ENCODE peak calls at places on chromosomes 11 and 22, in ten cellular contexts. One of them, this sample, is unnamed.

GRCh38 chr11:69670158-69670845 is 4.9 kb downstream of the LTO1 start:
- DNase-seq in astrocyte of the spinal cord: peak
- DNase-seq in AG09309: peak
- DNase-seq in OCI-LY7: peak
- DNase-seq in fibroblast of lung: peak
- DNase-seq in AG04450: peak
- DNase-seq in ovary: peak
- DNase-seq in neural progenitor cell: peak
- DNase-seq in brain microvascular endothelial cell: peak
- DNase-seq in heart left ventricle: peak
- DNase-seq in this sample: peak

GRCh38 chr11:104619751-104620150 is 278.5 kb downstream of the CASP12 start:
- DNase-seq in astrocyte of the spinal cord: no peak
- DNase-seq in AG09309: no peak
- DNase-seq in OCI-LY7: no peak
- DNase-seq in fibroblast of lung: no peak
- DNase-seq in AG04450: no peak
- DNase-seq in ovary: no peak
- DNase-seq in neural progenitor cell: no peak
- DNase-seq in brain microvascular endothelial cell: no peak
- DNase-seq in heart left ventricle: no peak
- DNase-seq in this sample: no peak

GRCh38 chr11:61895046-61895717 is 3.8 kb upstream of the FADS3 start:
- DNase-seq in astrocyte of the spinal cord: no peak
- DNase-seq in AG09309: no peak
- DNase-seq in OCI-LY7: no peak
- DNase-seq in fibroblast of lung: no peak
- DNase-seq in AG04450: no peak
- DNase-seq in ovary: no peak
- DNase-seq in neural progenitor cell: no peak
- DNase-seq in brain microvascular endothelial cell: no peak
- DNase-seq in heart left ventricle: no peak
- DNase-seq in this sample: peak

GRCh38 chr22:35539910-35540599 is 576 bp upstream of the RASD2 start:
- DNase-seq in astrocyte of the spinal cord: no peak
- DNase-seq in AG09309: no peak
- DNase-seq in OCI-LY7: peak
- DNase-seq in fibroblast of lung: peak
- DNase-seq in AG04450: no peak
- DNase-seq in ovary: peak
- DNase-seq in neural progenitor cell: peak
- DNase-seq in brain microvascular endothelial cell: no peak
- DNase-seq in heart left ventricle: peak
- DNase-seq in this sample: peak

GRCh38 chr22:22230438-22230837 is 14.1 kb upstream of the VPREB1 start:
- DNase-seq in astrocyte of the spinal cord: no peak
- DNase-seq in AG09309: no peak
- DNase-seq in OCI-LY7: no peak
- DNase-seq in fibroblast of lung: no peak
- DNase-seq in AG04450: no peak
- DNase-seq in ovary: no peak
- DNase-seq in neural progenitor cell: no peak
- DNase-seq in brain microvascular endothelial cell: no peak
- DNase-seq in heart left ventricle: no peak
- DNase-seq in this sample: no peak

GRCh38 chr22:37951305-37951704 is 2.1 kb downstream of the C22orf23 start:
- DNase-seq in astrocyte of the spinal cord: no peak
- DNase-seq in AG09309: no peak
- DNase-seq in OCI-LY7: no peak
- DNase-seq in fibroblast of lung: no peak
- DNase-seq in AG04450: no peak
- DNase-seq in ovary: no peak
- DNase-seq in neural progenitor cell: peak
- DNase-seq in brain microvascular endothelial cell: no peak
- DNase-seq in heart left ventricle: no peak
- DNase-seq in this sample: no peak

GRCh38 chr11:12056112-12056511 is 47.7 kb upstream of the DKK3 start:
- DNase-seq in astrocyte of the spinal cord: no peak
- DNase-seq in AG09309: no peak
- DNase-seq in OCI-LY7: no peak
- DNase-seq in fibroblast of lung: no peak
- DNase-seq in AG04450: no peak
- DNase-seq in ovary: no peak
- DNase-seq in neural progenitor cell: no peak
- DNase-seq in brain microvascular endothelial cell: no peak
- DNase-seq in heart left ventricle: no peak
- DNase-seq in this sample: no peak

GRCh38 chr22:44088976-44089570 is 65.0 kb downstream of the PARVB start:
- DNase-seq in astrocyte of the spinal cord: peak
- DNase-seq in AG09309: peak
- DNase-seq in OCI-LY7: no peak
- DNase-seq in fibroblast of lung: peak
- DNase-seq in AG04450: no peak
- DNase-seq in ovary: no peak
- DNase-seq in neural progenitor cell: no peak
- DNase-seq in brain microvascular endothelial cell: peak
- DNase-seq in heart left ventricle: peak
- DNase-seq in this sample: no peak

GRCh38 chr22:49963647-49964026 is 3.1 kb downstream of the PIM3 start:
- DNase-seq in astrocyte of the spinal cord: no peak
- DNase-seq in AG09309: no peak
- DNase-seq in OCI-LY7: no peak
- DNase-seq in fibroblast of lung: no peak
- DNase-seq in AG04450: no peak
- DNase-seq in ovary: peak
- DNase-seq in neural progenitor cell: no peak
- DNase-seq in brain microvascular endothelial cell: no peak
- DNase-seq in heart left ventricle: peak
- DNase-seq in this sample: no peak

GRCh38 chr22:46879083-46879482 is 116.6 kb downstream of the TBC1D22A start:
- DNase-seq in astrocyte of the spinal cord: no peak
- DNase-seq in AG09309: no peak
- DNase-seq in OCI-LY7: no peak
- DNase-seq in fibroblast of lung: no peak
- DNase-seq in AG04450: no peak
- DNase-seq in ovary: no peak
- DNase-seq in neural progenitor cell: no peak
- DNase-seq in brain microvascular endothelial cell: no peak
- DNase-seq in heart left ventricle: no peak
- DNase-seq in this sample: no peak

GRCh38 chr11:79353706-79354105 is 87.1 kb downstream of the TENM4 start:
- DNase-seq in astrocyte of the spinal cord: no peak
- DNase-seq in AG09309: no peak
- DNase-seq in OCI-LY7: no peak
- DNase-seq in fibroblast of lung: peak
- DNase-seq in AG04450: no peak
- DNase-seq in ovary: no peak
- DNase-seq in neural progenitor cell: no peak
- DNase-seq in brain microvascular endothelial cell: no peak
- DNase-seq in heart left ventricle: no peak
- DNase-seq in this sample: no peak

DNA sequence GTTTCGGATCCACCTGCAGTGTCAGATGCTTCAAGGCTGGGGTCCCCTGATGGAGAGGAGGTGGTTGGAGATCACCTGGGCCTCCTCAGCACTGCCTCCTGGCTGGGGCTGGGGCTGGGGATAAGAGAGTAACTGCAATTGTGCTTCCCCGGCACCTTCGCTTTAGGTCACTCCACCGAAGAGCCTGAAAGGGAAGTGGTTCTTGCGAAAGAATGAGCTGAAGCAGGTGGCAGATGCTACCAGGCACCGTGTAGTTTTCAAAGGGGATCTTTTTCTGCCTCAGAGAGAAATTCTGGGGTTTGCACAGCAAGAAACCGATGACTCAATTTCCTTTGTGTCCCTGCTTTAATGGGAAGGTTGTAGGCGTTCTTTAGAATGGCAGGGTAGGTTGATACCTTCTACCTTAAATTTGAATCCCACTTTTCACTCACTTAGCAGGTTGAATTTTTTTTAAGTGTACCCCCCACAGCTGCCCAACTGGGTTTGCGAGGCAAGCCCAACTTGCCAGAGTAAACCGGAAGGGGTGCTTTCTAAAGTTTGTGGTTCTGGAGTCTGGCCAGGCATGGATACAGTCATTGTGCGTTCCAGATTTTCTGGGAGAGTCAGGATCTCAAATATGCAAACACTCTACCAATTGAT is 5.3 kb downstream of the CD44 start:
- DNase-seq in astrocyte of the spinal cord: peak
- DNase-seq in AG09309: peak
- DNase-seq in OCI-LY7: peak
- DNase-seq in fibroblast of lung: peak
- DNase-seq in AG04450: peak
- DNase-seq in ovary: no peak
- DNase-seq in neural progenitor cell: no peak
- DNase-seq in brain microvascular endothelial cell: peak
- DNase-seq in heart left ventricle: no peak
- DNase-seq in this sample: peak
- TF ChIP-seq CTCF in astrocyte of the spinal cord: no peak
- TF ChIP-seq CTCF in AG09309: no peak
- TF ChIP-seq CTCF in OCI-LY7: no peak
- TF ChIP-seq CTCF in fibroblast of lung: no peak
- TF ChIP-seq CTCF in AG04450: no peak
- TF ChIP-seq CTCF in ovary: no peak
- TF ChIP-seq CTCF in neural progenitor cell: no peak
- TF ChIP-seq CTCF in brain microvascular endothelial cell: no peak
- TF ChIP-seq CTCF in heart left ventricle: no peak
- TF ChIP-seq CTCF in this sample: no peak

GRCh38 chr11:76637491-76638266 is 32.9 kb downstream of the LRRC32 start:
- DNase-seq in astrocyte of the spinal cord: no peak
- DNase-seq in AG09309: no peak
- DNase-seq in OCI-LY7: peak
- DNase-seq in fibroblast of lung: no peak
- DNase-seq in AG04450: no peak
- DNase-seq in ovary: peak
- DNase-seq in neural progenitor cell: no peak
- DNase-seq in brain microvascular endothelial cell: no peak
- DNase-seq in heart left ventricle: peak
- DNase-seq in this sample: peak
- H3K4me3 ChIP-seq in astrocyte of the spinal cord: no peak
- H3K4me3 ChIP-seq in AG09309: no peak
- H3K4me3 ChIP-seq in OCI-LY7: peak
- H3K4me3 ChIP-seq in fibroblast of lung: no peak
- H3K4me3 ChIP-seq in AG04450: no peak
- H3K4me3 ChIP-seq in ovary: no peak
- H3K4me3 ChIP-seq in neural progenitor cell: no peak
- H3K4me3 ChIP-seq in brain microvascular endothelial cell: no peak
- H3K4me3 ChIP-seq in heart left ventricle: no peak
- H3K4me3 ChIP-seq in this sample: no peak

DNA sequence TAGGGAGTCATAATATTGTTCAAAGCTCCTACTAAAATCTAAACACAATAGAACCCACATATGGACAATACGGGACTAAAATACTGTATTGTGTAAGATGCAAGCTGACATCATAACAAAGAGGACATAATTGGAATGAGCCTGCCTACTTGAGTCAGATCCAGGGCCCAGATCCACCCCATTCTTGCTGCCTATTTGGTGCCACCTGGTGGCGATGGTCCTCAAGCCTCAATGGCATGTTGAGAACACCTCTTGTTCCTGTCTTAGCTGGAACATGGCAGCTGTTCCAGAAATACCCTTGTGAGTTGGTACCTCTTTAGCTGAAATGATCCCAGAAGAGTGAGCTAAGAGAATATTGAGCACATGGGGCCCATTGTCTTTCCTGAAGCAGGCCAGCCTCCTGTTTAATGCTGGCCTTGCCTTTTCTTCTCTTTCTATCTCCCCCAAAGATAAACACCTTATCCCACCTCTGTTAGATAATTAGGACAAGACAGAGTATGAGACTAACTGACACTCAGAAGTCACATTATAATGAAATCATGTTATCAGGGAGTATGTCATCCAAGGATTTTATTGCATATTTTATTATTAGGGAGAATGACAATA is 680.9 kb upstream of the ANO5 start:
- DNase-seq in astrocyte of the spinal cord: peak
- DNase-seq in AG09309: no peak
- DNase-seq in OCI-LY7: peak
- DNase-seq in fibroblast of lung: peak
- DNase-seq in AG04450: no peak
- DNase-seq in ovary: no peak
- DNase-seq in neural progenitor cell: peak
- DNase-seq in brain microvascular endothelial cell: peak
- DNase-seq in heart left ventricle: no peak
- DNase-seq in this sample: peak
- TF ChIP-seq CTCF in astrocyte of the spinal cord: peak
- TF ChIP-seq CTCF in AG09309: no peak
- TF ChIP-seq CTCF in OCI-LY7: peak
- TF ChIP-seq CTCF in fibroblast of lung: peak
- TF ChIP-seq CTCF in AG04450: no peak
- TF ChIP-seq CTCF in ovary: no peak
- TF ChIP-seq CTCF in neural progenitor cell: peak
- TF ChIP-seq CTCF in brain microvascular endothelial cell: peak
- TF ChIP-seq CTCF in heart left ventricle: peak
- TF ChIP-seq CTCF in this sample: no peak

GRCh38 chr11:47260366-47260765 is 2.6 kb downstream of the NR1H3 start:
- DNase-seq in astrocyte of the spinal cord: no peak
- DNase-seq in AG09309: no peak
- DNase-seq in OCI-LY7: no peak
- DNase-seq in fibroblast of lung: no peak
- DNase-seq in AG04450: no peak
- DNase-seq in ovary: no peak
- DNase-seq in neural progenitor cell: no peak
- DNase-seq in brain microvascular endothelial cell: no peak
- DNase-seq in heart left ventricle: no peak
- DNase-seq in this sample: no peak

GRCh38 chr11:47257518-47258316 is at the start of gene NR1H3:
- DNase-seq in astrocyte of the spinal cord: peak
- DNase-seq in AG09309: no peak
- DNase-seq in OCI-LY7: peak
- DNase-seq in fibroblast of lung: peak
- DNase-seq in AG04450: no peak
- DNase-seq in ovary: peak
- DNase-seq in neural progenitor cell: peak
- DNase-seq in brain microvascular endothelial cell: peak
- DNase-seq in heart left ventricle: peak
- DNase-seq in this sample: peak

GRCh38 chr11:47261291-47261800 is 3.5 kb downstream of the NR1H3 start:
- DNase-seq in astrocyte of the spinal cord: no peak
- DNase-seq in AG09309: no peak
- DNase-seq in OCI-LY7: no peak
- DNase-seq in fibroblast of lung: no peak
- DNase-seq in AG04450: no peak
- DNase-seq in ovary: no peak
- DNase-seq in neural progenitor cell: no peak
- DNase-seq in brain microvascular endothelial cell: no peak
- DNase-seq in heart left ventricle: no peak
- DNase-seq in this sample: no peak

GRCh38 chr11:47258317-47258902 is 614 bp downstream of the NR1H3 start:
- DNase-seq in astrocyte of the spinal cord: no peak
- DNase-seq in AG09309: no peak
- DNase-seq in OCI-LY7: no peak
- DNase-seq in fibroblast of lung: no peak
- DNase-seq in AG04450: no peak
- DNase-seq in ovary: no peak
- DNase-seq in neural progenitor cell: no peak
- DNase-seq in brain microvascular endothelial cell: no peak
- DNase-seq in heart left ventricle: no peak
- DNase-seq in this sample: no peak

GRCh38 chr11:47259178-47259977 is 1.6 kb downstream of the NR1H3 start:
- DNase-seq in astrocyte of the spinal cord: peak
- DNase-seq in AG09309: no peak
- DNase-seq in OCI-LY7: peak
- DNase-seq in fibroblast of lung: no peak
- DNase-seq in AG04450: no peak
- DNase-seq in ovary: no peak
- DNase-seq in neural progenitor cell: peak
- DNase-seq in brain microvascular endothelial cell: no peak
- DNase-seq in heart left ventricle: no peak
- DNase-seq in this sample: peak
- H3K4me3 ChIP-seq in astrocyte of the spinal cord: no peak
- H3K4me3 ChIP-seq in AG09309: no peak
- H3K4me3 ChIP-seq in OCI-LY7: no peak
- H3K4me3 ChIP-seq in fibroblast of lung: no peak
- H3K4me3 ChIP-seq in AG04450: no peak
- H3K4me3 ChIP-seq in ovary: no peak
- H3K4me3 ChIP-seq in neural progenitor cell: no peak
- H3K4me3 ChIP-seq in brain microvascular endothelial cell: no peak
- H3K4me3 ChIP-seq in heart left ventricle: no peak
- H3K4me3 ChIP-seq in this sample: no peak

This sample was measured in fibroblast of villous mesenchyme.